ENCODE peak calls at places on chromosomes 1 and 21, in nine cellular contexts. One of them, this sample, is unnamed.

GRCh38 chr1:29854700-29855276 is 618.5 kb downstream of the PTPRU start:
- DNase-seq in fibroblast of lung: no peak
- DNase-seq in heart right ventricle: no peak
- DNase-seq in astrocyte: no peak
- DNase-seq in upper lobe of right lung: no peak
- DNase-seq in hepatocyte: no peak
- DNase-seq in A549: no peak
- DNase-seq in testis: no peak
- DNase-seq in cardiac muscle cell: no peak
- DNase-seq in this sample: no peak

GRCh38 chr1:39003787-39004186 is 12.7 kb downstream of the AKIRIN1 start:
- DNase-seq in A549: no peak
- DNase-seq in testis: no peak
- DNase-seq in fibroblast of lung: no peak
- DNase-seq in hepatocyte: no peak
- DNase-seq in upper lobe of right lung: no peak
- DNase-seq in astrocyte: peak; percentile 36
- DNase-seq in heart right ventricle: no peak
- DNase-seq in cardiac muscle cell: peak; percentile 16
- DNase-seq in this sample: no peak

GRCh38 chr1:30738040-30738441 is 14.7 kb upstream of the MATN1 start:
- DNase-seq in cardiac muscle cell: no peak
- DNase-seq in testis: no peak
- DNase-seq in upper lobe of right lung: no peak
- DNase-seq in fibroblast of lung: no peak
- DNase-seq in astrocyte: no peak
- DNase-seq in A549: no peak
- DNase-seq in hepatocyte: no peak
- DNase-seq in heart right ventricle: no peak
- DNase-seq in this sample: no peak

GRCh38 chr1:170664828-170665617 is 1.1 kb downstream of the PRRX1 start:
- DNase-seq in heart right ventricle: peak; percentile 61
- DNase-seq in fibroblast of lung: peak; percentile 74
- DNase-seq in testis: peak; percentile 76
- DNase-seq in cardiac muscle cell: peak; percentile 72
- DNase-seq in astrocyte: peak; percentile 38
- DNase-seq in hepatocyte: peak; percentile 47
- DNase-seq in A549: peak; percentile 22
- DNase-seq in upper lobe of right lung: no peak
- DNase-seq in this sample: no peak

GRCh38 chr21:39159342-39160063 is 23.7 kb downstream of the PSMG1 start:
- DNase-seq in fibroblast of lung: peak; percentile 74
- DNase-seq in upper lobe of right lung: no peak
- DNase-seq in hepatocyte: no peak
- DNase-seq in testis: no peak
- DNase-seq in astrocyte: no peak
- DNase-seq in heart right ventricle: no peak
- DNase-seq in A549: no peak
- DNase-seq in cardiac muscle cell: peak; percentile 35
- DNase-seq in this sample: no peak

GRCh38 chr21:46355161-46356004 is 31.4 kb downstream of the PCNT start:
- DNase-seq in upper lobe of right lung: no peak
- DNase-seq in cardiac muscle cell: no peak
- DNase-seq in testis: no peak
- DNase-seq in hepatocyte: no peak
- DNase-seq in A549: no peak
- DNase-seq in heart right ventricle: no peak
- DNase-seq in astrocyte: no peak
- DNase-seq in fibroblast of lung: no peak
- DNase-seq in this sample: no peak

GRCh38 chr21:44018127-44018526 is 6.0 kb downstream of the TRAPPC10 start:
- DNase-seq in cardiac muscle cell: no peak
- DNase-seq in A549: no peak
- DNase-seq in hepatocyte: no peak
- DNase-seq in fibroblast of lung: no peak
- DNase-seq in testis: no peak
- DNase-seq in heart right ventricle: no peak
- DNase-seq in astrocyte: no peak
- DNase-seq in upper lobe of right lung: no peak
- DNase-seq in this sample: no peak

GRCh38 chr21:45012661-45013270 is 61.6 kb upstream of the ADARB1 start:
- DNase-seq in heart right ventricle: peak; percentile 9
- DNase-seq in astrocyte: no peak
- DNase-seq in fibroblast of lung: no peak
- DNase-seq in cardiac muscle cell: no peak
- DNase-seq in A549: peak; percentile 9
- DNase-seq in testis: no peak
- DNase-seq in upper lobe of right lung: peak; percentile 60
- DNase-seq in hepatocyte: peak; percentile 81
- DNase-seq in this sample: no peak

GRCh38 chr1:50423670-50424000 is 392 bp upstream of the DMRTA2 start:
- DNase-seq in A549: peak; percentile 47
- DNase-seq in fibroblast of lung: no peak
- DNase-seq in astrocyte: no peak
- DNase-seq in testis: no peak
- DNase-seq in upper lobe of right lung: no peak
- DNase-seq in heart right ventricle: no peak
- DNase-seq in cardiac muscle cell: peak; percentile 29
- DNase-seq in hepatocyte: no peak
- DNase-seq in this sample: no peak

GRCh38 chr1:54404939-54405880 is 984 bp downstream of the SSBP3 start:
- DNase-seq in astrocyte: no peak
- DNase-seq in A549: no peak
- DNase-seq in hepatocyte: peak; percentile 55
- DNase-seq in upper lobe of right lung: peak; percentile 72
- DNase-seq in cardiac muscle cell: peak; percentile 16
- DNase-seq in testis: peak; percentile 41
- DNase-seq in heart right ventricle: peak; percentile 42
- DNase-seq in fibroblast of lung: no peak
- DNase-seq in this sample: no peak

GRCh38 chr1:36737767-36738166 is 255.1 kb upstream of the CSF3R start:
- DNase-seq in heart right ventricle: no peak
- DNase-seq in testis: no peak
- DNase-seq in upper lobe of right lung: no peak
- DNase-seq in A549: no peak
- DNase-seq in cardiac muscle cell: no peak
- DNase-seq in fibroblast of lung: no peak
- DNase-seq in hepatocyte: no peak
- DNase-seq in astrocyte: no peak
- DNase-seq in this sample: no peak

GRCh38 chr1:207897188-207897587 is 13.7 kb downstream of the CD34 start:
- DNase-seq in heart right ventricle: no peak
- DNase-seq in testis: no peak
- DNase-seq in hepatocyte: no peak
- DNase-seq in fibroblast of lung: peak; percentile 44
- DNase-seq in A549: no peak
- DNase-seq in upper lobe of right lung: no peak
- DNase-seq in astrocyte: peak; percentile 4
- DNase-seq in cardiac muscle cell: peak; percentile 44
- DNase-seq in this sample: no peak

GRCh38 chr1:228014235-228014930 is 7.6 kb downstream of the WNT3A start:
- DNase-seq in testis: peak; percentile 18
- DNase-seq in A549: no peak
- DNase-seq in upper lobe of right lung: peak; percentile 55
- DNase-seq in heart right ventricle: peak; percentile 26
- DNase-seq in cardiac muscle cell: peak; percentile 92
- DNase-seq in hepatocyte: peak; percentile 17
- DNase-seq in fibroblast of lung: peak; percentile 28
- DNase-seq in astrocyte: peak; percentile 62
- DNase-seq in this sample: peak; percentile 24

GRCh38 chr1:224894915-224895314 is 34.6 kb upstream of the DNAH14 start:
- DNase-seq in heart right ventricle: no peak
- DNase-seq in upper lobe of right lung: no peak
- DNase-seq in cardiac muscle cell: peak; percentile 13
- DNase-seq in testis: no peak
- DNase-seq in A549: peak; percentile 35
- DNase-seq in astrocyte: peak; percentile 19
- DNase-seq in fibroblast of lung: peak; percentile 56
- DNase-seq in hepatocyte: peak; percentile 21
- DNase-seq in this sample: no peak

DNA sequence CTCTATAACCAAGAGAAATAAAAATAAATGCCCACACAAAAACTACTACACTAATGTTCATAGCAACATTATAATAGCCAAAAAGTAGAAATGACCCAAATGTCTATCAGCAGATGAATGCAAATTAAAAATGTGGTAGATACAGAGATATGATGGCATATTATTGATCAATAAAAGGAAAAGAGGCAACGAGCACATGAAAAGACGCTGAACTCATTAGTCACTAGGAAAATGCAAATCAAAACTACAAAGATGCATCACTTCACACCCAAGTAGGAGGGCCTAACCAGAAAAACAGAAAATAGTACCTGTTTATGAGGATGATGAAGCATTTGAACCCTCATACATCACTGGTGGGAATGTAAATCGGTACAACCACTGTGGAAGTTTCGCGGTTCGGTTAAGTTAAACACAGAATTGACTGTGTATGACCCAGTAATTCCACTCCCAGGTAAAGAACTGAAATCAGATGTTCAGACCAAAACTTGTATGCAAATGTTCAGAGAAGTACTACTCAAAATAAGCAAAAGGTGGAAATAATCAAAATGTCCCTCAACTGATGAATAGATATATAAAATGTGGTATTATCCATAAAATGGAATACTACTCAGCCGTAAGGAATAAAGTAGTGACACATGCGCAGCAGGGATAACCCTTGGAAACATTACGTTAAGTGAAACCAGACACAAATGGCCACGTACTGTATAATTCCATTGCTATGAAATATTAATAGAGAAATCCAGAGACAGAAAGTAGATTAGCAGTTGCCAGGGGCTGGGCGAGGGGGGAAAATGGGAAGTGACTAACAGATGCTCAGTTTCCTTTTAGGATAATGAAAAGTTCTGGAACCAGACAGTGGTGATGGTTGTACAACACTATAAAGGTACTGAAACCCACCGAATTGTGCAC is 3.1 kb downstream of the USP48 start:
- DNase-seq in astrocyte: no peak
- DNase-seq in hepatocyte: no peak
- DNase-seq in A549: no peak
- DNase-seq in fibroblast of lung: no peak
- DNase-seq in testis: no peak
- DNase-seq in cardiac muscle cell: peak; percentile 39
- DNase-seq in upper lobe of right lung: peak; percentile 12
- DNase-seq in heart right ventricle: no peak
- DNase-seq in this sample: no peak
- H3K4me1 ChIP-seq in astrocyte: no peaks in the 10 kb centered on the region
- H3K4me1 ChIP-seq in hepatocyte: peaks cover 17% of the 10 kb centered on the region
- H3K4me1 ChIP-seq in A549: peaks cover 20% of the 10 kb centered on the region
- H3K4me1 ChIP-seq in fibroblast of lung: peaks cover 4% of the 10 kb centered on the region
- H3K4me1 ChIP-seq in testis: peaks cover 16% of the 10 kb centered on the region
- H3K4me1 ChIP-seq in cardiac muscle cell: peaks cover 5% of the 10 kb centered on the region
- H3K4me1 ChIP-seq in upper lobe of right lung: peaks cover 35% of the 10 kb centered on the region
- H3K4me1 ChIP-seq in heart right ventricle: peaks cover 4% of the 10 kb centered on the region
- H3K4me1 ChIP-seq in this sample: no peaks in the 10 kb centered on the region

DNA sequence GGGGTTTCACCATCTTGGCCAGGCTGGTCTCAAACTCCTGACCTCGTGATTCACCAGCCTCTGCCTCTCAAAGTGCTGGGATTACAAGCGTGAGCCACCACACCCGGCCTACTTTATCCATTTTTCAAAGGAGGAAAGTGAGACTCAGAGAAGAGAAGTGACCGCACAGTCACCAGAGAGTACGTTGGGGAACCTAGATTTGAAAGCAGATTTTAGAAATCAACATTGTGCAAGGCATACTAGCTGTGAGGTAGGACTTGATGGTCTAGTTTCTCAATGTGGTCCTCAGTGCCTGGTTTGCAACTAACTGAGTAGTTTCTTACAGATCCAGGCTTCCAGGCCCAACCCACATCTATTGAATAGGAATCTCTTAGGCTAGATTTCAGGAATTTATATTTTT is 1.7 kb upstream of the PRCC start:
- DNase-seq in A549: no peak
- DNase-seq in astrocyte: no peak
- DNase-seq in upper lobe of right lung: no peak
- DNase-seq in testis: no peak
- DNase-seq in hepatocyte: no peak
- DNase-seq in cardiac muscle cell: no peak
- DNase-seq in fibroblast of lung: no peak
- DNase-seq in heart right ventricle: no peak
- DNase-seq in this sample: no peak
- H3K27ac ChIP-seq in A549: peak overlapping the region; percentile 83
- H3K27ac ChIP-seq in astrocyte: no peak overlapping the region
- H3K27ac ChIP-seq in upper lobe of right lung: no peak overlapping the region
- H3K27ac ChIP-seq in testis: peak overlapping the region; percentile 43
- H3K27ac ChIP-seq in hepatocyte: peak overlapping the region; percentile 82
- H3K27ac ChIP-seq in cardiac muscle cell: peak overlapping the region; percentile 48
- H3K27ac ChIP-seq in fibroblast of lung: no peak overlapping the region
- H3K27ac ChIP-seq in heart right ventricle: no peak overlapping the region
- H3K27ac ChIP-seq in this sample: no peak overlapping the region

GRCh38 chr21:18498428-18498827 is 94.8 kb upstream of the TMPRSS15 start:
- DNase-seq in heart right ventricle: no peak
- DNase-seq in A549: no peak
- DNase-seq in testis: no peak
- DNase-seq in hepatocyte: no peak
- DNase-seq in fibroblast of lung: no peak
- DNase-seq in upper lobe of right lung: no peak
- DNase-seq in astrocyte: no peak
- DNase-seq in cardiac muscle cell: no peak
- DNase-seq in this sample: no peak

GRCh38 chr21:18495553-18495952 is 92.0 kb upstream of the TMPRSS15 start:
- DNase-seq in fibroblast of lung: no peak
- DNase-seq in testis: no peak
- DNase-seq in heart right ventricle: no peak
- DNase-seq in cardiac muscle cell: no peak
- DNase-seq in A549: no peak
- DNase-seq in astrocyte: no peak
- DNase-seq in upper lobe of right lung: no peak
- DNase-seq in hepatocyte: no peak
- DNase-seq in this sample: no peak

DNA sequence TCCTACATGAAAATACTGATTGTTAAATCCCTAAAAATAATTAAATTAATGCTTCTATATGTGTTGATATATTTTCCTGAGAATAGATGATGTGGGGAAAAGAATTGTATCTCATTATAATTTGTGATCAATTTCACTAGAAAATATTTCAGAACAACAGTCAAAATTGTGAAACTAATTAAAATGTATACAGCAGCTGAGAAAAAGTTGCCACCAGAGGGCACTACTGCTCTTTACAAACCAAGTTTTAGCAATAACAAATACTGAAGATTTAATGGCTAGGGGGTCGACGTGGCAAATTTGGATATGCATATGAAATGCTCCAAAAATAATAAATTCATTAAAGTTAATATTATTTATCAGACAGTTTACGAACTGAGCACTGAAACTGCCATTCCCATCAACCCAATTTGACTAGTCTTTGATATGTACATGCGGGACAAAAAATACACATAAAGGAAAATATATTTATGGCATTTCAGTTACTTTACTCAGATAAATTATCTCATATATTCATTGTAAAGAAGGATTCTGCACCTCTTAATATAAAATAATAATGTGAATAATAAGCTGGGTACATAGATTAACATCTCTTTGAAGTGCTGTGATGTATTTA is 96.3 kb upstream of the TMPRSS15 start:
- DNase-seq in upper lobe of right lung: no peak
- DNase-seq in astrocyte: peak; percentile 16
- DNase-seq in testis: peak; percentile 83
- DNase-seq in A549: peak; percentile 32
- DNase-seq in fibroblast of lung: peak; percentile 52
- DNase-seq in cardiac muscle cell: peak; percentile 50
- DNase-seq in hepatocyte: peak; percentile 77
- DNase-seq in heart right ventricle: no peak
- DNase-seq in this sample: peak; percentile 21
- TF ChIP-seq CTCF in upper lobe of right lung: peak; percentile 78
- TF ChIP-seq CTCF in astrocyte: peak; percentile 79
- TF ChIP-seq CTCF in testis: peak; percentile 18
- TF ChIP-seq CTCF in A549: peak; percentile 31
- TF ChIP-seq CTCF in fibroblast of lung: peak; percentile 69
- TF ChIP-seq CTCF in cardiac muscle cell: peak; percentile 56
- TF ChIP-seq CTCF in hepatocyte: peak; percentile 94
- TF ChIP-seq CTCF in heart right ventricle: peak; percentile 65
- TF ChIP-seq CTCF in this sample: peak; percentile 53

GRCh38 chr1:117466761-117467160 is 99.5 kb downstream of the MAN1A2 start:
- DNase-seq in hepatocyte: no peak
- DNase-seq in A549: no peak
- DNase-seq in upper lobe of right lung: no peak
- DNase-seq in astrocyte: peak; percentile 5
- DNase-seq in fibroblast of lung: peak; percentile 13
- DNase-seq in testis: no peak
- DNase-seq in heart right ventricle: no peak
- DNase-seq in cardiac muscle cell: peak; percentile 19
- DNase-seq in this sample: no peak
- H3K4me1 ChIP-seq in hepatocyte: no peaks in the 10 kb centered on the region
- H3K4me1 ChIP-seq in A549: no peaks in the 10 kb centered on the region
- H3K4me1 ChIP-seq in upper lobe of right lung: no peaks in the 10 kb centered on the region
- H3K4me1 ChIP-seq in astrocyte: peaks cover 5% of the 10 kb centered on the region
- H3K4me1 ChIP-seq in fibroblast of lung: no peaks in the 10 kb centered on the region
- H3K4me1 ChIP-seq in testis: no peaks in the 10 kb centered on the region
- H3K4me1 ChIP-seq in heart right ventricle: no peaks in the 10 kb centered on the region
- H3K4me1 ChIP-seq in cardiac muscle cell: no peaks in the 10 kb centered on the region
- H3K4me1 ChIP-seq in this sample: no peaks in the 10 kb centered on the region

This sample was measured in tibial artery.